ENCODE peak calls at places on chromosomes 1 and 21, in seven cellular contexts. A is CD8-positive, alpha-beta T cell; V is aorta; G is tibial artery; M is sigmoid colon; O is Peyer's patch; Y is heart left ventricle. U is an unnamed sample. For H3K4me1 and H3K27me3, the result is how much of the 10 kb centered on the place peaks cover.

GRCh38 chr1:16218014-16218673 is 5.7 kb upstream of the ARHGEF19 start:
- DNase-seq in A (no peak), V (no peak), G (no peak), M (no peak), O (peak), Y (no peak), U (no peak)

GRCh38 chr1:179742717-179743678 is at the start of gene FAM163A:
- DNase-seq in A (no peak), V (no peak), G (no peak), M (no peak), O (no peak), Y (no peak), U (peak)

GRCh38 chr21:46111193-46111571 is 13.3 kb downstream of the COL6A2 start:
- DNase-seq in A (no peak), V (peak), G (no peak), M (peak), O (peak), Y (peak), U (no peak)

GRCh38 chr1:247401310-247402098 is 14.5 kb upstream of the NLRP3 start:
- DNase-seq in A (no peak), V (no peak), G (no peak), M (no peak), O (peak), Y (no peak), U (no peak)

GRCh38 chr1:154349121-154349520 is 23.8 kb downstream of the ATP8B2 start:
- DNase-seq in A (no peak), V (no peak), G (no peak), M (no peak), O (no peak), Y (no peak), U (no peak)

GRCh38 chr1:16498573-16499359 is 15.3 kb downstream of the RNU1-1 start:
- DNase-seq in A (peak), V (peak), G (peak), M (peak), O (peak), Y (peak), U (peak)

GRCh38 chr1:68107771-68108170 is 57.3 kb upstream of the DIRAS3 start:
- DNase-seq in A (no peak), V (no peak), G (no peak), M (no peak), O (no peak), Y (no peak), U (no peak)

GRCh38 chr21:35940074-35940927 is 120.0 kb downstream of the SETD4 start:
- DNase-seq in A (no peak), V (no peak), G (peak), M (peak), O (no peak), Y (peak), U (peak)

DNA sequence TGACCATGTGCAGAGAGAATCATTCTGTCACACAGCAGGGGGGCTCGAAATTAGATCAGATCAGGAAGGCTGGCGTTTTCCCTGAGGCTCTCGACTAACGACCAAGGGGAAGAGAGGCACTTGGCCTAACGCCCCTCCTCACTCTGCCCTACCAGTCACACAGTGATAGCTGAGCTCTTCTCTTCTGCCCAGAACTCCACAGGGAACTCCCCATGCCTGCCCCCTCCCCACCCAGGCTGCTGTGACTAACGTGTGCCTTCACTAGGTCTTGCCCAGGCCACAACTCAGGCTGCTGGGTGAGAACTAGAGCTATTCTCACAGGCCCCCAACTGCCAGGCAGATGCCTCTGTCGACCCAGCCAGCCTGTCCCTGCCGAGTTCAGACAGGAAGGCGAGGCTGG is 26.4 kb upstream of the KHDRBS1 start:
- DNase-seq in A (no peak), V (no peak), G (no peak), M (no peak), O (no peak), Y (no peak), U (no peak)
- H3K4me1 ChIP-seq in A (under half), V (under half), G (under half), M (under half), O (under half), Y (under half), U (under half)

GRCh38 chr1:28078680-28079626 is 9.5 kb downstream of the EYA3 start:
- DNase-seq in A (no peak), V (no peak), G (no peak), M (no peak), O (no peak), Y (no peak), U (no peak)
- H3K4me3 ChIP-seq in A (no peak), V (no peak), G (no peak), M (no peak), O (no peak), Y (no peak), U (no peak)

GRCh38 chr1:2628933-2629626 is 3.7 kb downstream of the MMEL1 start:
- DNase-seq in A (no peak), V (no peak), G (no peak), M (no peak), O (no peak), Y (no peak), U (no peak)

GRCh38 chr1:2628191-2628932 is 4.5 kb downstream of the MMEL1 start:
- DNase-seq in A (no peak), V (no peak), G (no peak), M (no peak), O (peak), Y (no peak), U (no peak)

GRCh38 chr1:2631136-2632050 is 1.4 kb downstream of the MMEL1 start:
- DNase-seq in A (no peak), V (no peak), G (no peak), M (no peak), O (peak), Y (no peak), U (no peak)

GRCh38 chr1:2630498-2631135 is 2.2 kb downstream of the MMEL1 start:
- DNase-seq in A (no peak), V (no peak), G (no peak), M (no peak), O (no peak), Y (no peak), U (no peak)

GRCh38 chr1:2629627-2630497 is 3.0 kb downstream of the MMEL1 start:
- DNase-seq in A (no peak), V (no peak), G (no peak), M (no peak), O (no peak), Y (no peak), U (no peak)
- H3K27me3 ChIP-seq in A (under half), V (under half), G (half or more), M (half or more), O (under half), Y (under half), U (under half)

GRCh38 chr1:102562380-102562779 is 545.9 kb downstream of the COL11A1 start:
- DNase-seq in A (no peak), V (no peak), G (no peak), M (no peak), O (no peak), Y (no peak), U (no peak)
- H3K4me1 ChIP-seq in A (under half), V (under half), G (under half), M (under half), O (under half), Y (under half), U (under half)